ENCODE peak calls at places on chromosomes 1 and 21, in four cellular contexts. E is neuronal stem cell, C is IMR-90, T is mesenchymal stem cell. N is an unnamed sample.

GRCh38 chr1:227885135-227885647 is 62.5 kb downstream of the WNT9A start:
- DNase-seq in E (no peak), C (no peak), T (no peak), N (no peak)

GRCh38 chr1:219666242-219666641 is 53.3 kb upstream of the ZC3H11B start:
- DNase-seq in C (peak), E (no peak), T (no peak), N (no peak)

GRCh38 chr1:160325252-160325651 is 17.8 kb downstream of the COPA start:
- DNase-seq in E (no peak), T (no peak), C (no peak), N (no peak)

GRCh38 chr1:87224209-87224608 is 104.5 kb upstream of the LMO4 start:
- DNase-seq in E (no peak), T (peak), C (peak), N (no peak)

GRCh38 chr1:212792396-212792908 is 758 bp downstream of the TATDN3 start:
- DNase-seq in T (no peak), E (no peak), C (no peak), N (no peak)

GRCh38 chr1:208298593-208299233 is 54.5 kb upstream of the PLXNA2 start:
- DNase-seq in C (no peak), E (no peak), T (no peak), N (no peak)

GRCh38 chr1:233244183-233244582 is 51.3 kb downstream of the PCNX2 start:
- DNase-seq in T (no peak), E (no peak), C (peak), N (no peak)

GRCh38 chr1:29632436-29633270 is 396.3 kb downstream of the PTPRU start:
- DNase-seq in E (no peak), C (peak), T (no peak), N (no peak)

GRCh38 chr21:45530423-45531113 is 11.7 kb downstream of the SLC19A1 start:
- DNase-seq in C (no peak), E (no peak), T (no peak), N (no peak)

GRCh38 chr1:36178479-36179219 is 22.7 kb downstream of the MAP7D1 start:
- DNase-seq in E (no peak), C (no peak), T (no peak), N (peak)

GRCh38 chr1:40039245-40039756 is 1.2 kb upstream of the CAP1 start:
- DNase-seq in T (peak), E (peak), C (peak), N (peak)

GRCh38 chr1:174005032-174005431 is 17.1 kb downstream of the RC3H1 start:
- DNase-seq in T (peak), C (peak), E (no peak), N (no peak)

GRCh38 chr1:202240956-202241355 is 47.4 kb downstream of the LGR6 start:
- DNase-seq in T (no peak), E (no peak), C (no peak), N (no peak)

GRCh38 chr21:41207401-41208388 is 39.7 kb downstream of the BACE2 start:
- DNase-seq in T (no peak), C (peak), E (no peak), N (no peak)

DNA sequence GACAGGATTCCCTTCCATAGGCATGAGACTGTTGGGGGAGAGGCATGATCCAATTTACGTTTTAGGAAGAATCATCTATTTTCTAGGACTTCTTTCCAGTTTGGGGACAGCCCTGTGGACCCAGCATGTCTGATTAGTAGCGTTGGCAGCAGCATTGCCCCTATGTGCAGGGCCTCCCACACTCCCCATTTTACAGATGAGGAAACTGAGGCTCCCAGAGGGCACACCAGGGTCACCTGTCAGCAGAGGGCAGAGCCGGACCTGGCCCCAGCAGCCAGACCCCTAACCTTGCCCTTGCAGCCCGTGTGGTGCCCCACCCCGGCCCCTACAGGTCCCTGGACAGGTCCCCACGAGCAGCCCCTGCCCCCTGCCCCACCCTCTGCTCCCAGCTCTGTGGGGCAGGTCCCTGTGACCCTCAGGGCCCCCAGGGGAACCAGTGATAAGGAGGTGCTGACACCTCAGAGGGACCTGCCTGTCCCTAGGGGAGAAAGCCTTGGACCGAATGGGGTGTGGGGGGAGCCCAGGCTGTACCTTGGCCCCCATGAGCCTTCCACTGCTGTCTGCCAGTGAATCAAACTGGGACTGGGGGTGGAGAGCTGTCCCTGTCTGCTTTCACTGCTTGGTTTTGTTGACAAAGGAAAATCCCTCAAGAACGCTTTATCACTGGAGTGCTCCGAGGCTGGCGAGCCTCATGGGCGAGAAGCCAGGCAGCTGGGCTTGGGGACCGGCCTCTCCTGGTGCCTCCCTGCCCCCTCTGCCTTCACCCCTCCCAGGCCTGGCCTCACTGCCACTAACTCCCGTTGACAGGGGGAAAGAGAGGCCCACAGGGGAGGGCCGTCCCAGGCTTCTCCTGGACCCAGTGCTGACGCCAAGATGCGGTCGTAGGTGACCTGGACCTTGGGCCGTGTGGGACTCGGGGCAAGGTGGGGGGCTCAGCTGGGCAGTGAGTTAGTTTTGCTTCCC is 39.4 kb upstream of the CCDC27 start:
- DNase-seq in E (no peak), C (no peak), T (no peak), N (no peak)
- H3K4me2 ChIP-seq in E (no peak), C (no peak), T (no peak), N (no peak)

DNA sequence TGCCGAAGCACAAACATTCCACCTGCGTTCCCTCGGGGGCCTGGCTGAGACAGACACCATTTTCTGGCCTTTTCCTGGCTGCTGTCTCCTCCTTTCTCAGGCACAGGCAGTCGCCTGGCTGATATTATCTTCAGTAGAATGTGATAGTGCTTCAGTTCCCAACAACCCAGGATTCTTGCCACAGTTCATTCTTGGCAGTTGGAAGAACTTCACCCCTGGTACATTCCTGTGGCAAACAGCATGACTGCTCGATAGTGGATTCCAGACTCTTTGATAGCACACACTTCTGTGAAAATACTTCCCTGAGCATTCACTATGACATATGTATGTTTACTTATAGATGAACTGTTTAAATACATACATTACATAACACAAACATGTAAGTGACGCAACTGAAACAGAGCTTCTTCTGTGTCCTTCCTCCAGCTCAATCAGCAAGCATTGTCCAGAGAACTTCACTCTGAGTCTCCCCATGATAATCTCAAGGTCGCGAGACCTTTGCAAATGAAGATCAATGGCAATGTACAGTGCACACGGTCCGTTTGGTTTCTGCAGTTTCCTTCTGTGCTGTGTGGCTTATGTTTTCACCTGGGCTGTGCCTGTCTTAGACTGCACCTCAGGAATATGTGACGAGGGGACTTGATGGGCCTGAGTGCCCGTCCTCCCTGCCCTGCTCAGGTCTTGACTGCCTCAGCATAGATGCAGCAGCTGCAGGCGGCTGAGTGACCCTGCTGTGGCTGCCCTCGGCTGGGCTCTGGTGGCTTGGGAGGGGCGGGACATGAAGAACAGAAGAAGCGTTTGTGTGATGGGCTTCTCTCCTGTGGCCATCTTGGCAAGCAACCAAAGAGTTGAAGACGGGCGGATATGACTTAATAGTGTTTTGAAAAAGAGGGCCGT is 7.5 kb downstream of the MYBPHL start:
- DNase-seq in T (peak), E (no peak), C (peak), N (peak)
- H3K4ac ChIP-seq in T (peak), E (no peak), C (peak), N (no peak)

GRCh38 chr1:16349847-16350406 is 2.4 kb downstream of the FBXO42 start:
- DNase-seq in E (no peak), T (no peak), C (no peak), N (peak)
- H3K4me3 ChIP-seq in E (no peak), T (no peak), C (no peak), N (no peak)

DNA sequence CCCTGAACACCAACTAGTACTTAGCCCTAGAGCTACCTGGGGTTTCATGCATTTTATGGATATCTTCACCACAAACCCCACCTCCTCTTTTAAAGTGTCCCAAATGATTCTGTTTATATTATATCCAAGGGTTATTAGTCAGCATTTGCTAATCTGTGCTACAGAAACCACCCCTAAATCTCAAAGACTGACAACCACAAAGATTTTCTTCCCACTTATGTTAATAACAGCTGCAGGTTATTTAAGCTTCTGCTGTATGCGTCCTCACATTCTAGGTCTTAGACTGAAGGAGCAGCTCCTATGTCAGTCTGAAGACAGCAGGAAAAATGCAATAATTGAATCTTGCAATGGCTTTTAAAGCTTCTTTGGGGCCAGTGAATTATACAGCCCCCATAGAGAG is 11.2 kb upstream of the PHC2 start:
- DNase-seq in C (peak), E (no peak), T (peak), N (no peak)
- H3K4me2 ChIP-seq in C (no peak), E (no peak), T (no peak), N (no peak)

GRCh38 chr1:151459331-151460046 is at the start of gene POGZ:
- DNase-seq in C (peak), T (peak), E (peak), N (peak)
- H3K4ac ChIP-seq in C (peak), T (peak), E (no peak), N (peak)